ENCODE peak calls at places on chromosomes 3 and 15, in six cellular contexts. S, J, L, G, T and M are unnamed samples.

GRCh38 chr15:51398676-51399075 is 57.2 kb downstream of the GLDN start:
- DNase-seq in T (no peak), J (no peak), G (no peak), S (no peak), L (no peak), M (no peak)

GRCh38 chr3:162217603-162218002 is 721.0 kb downstream of the OTOL1 start:
- DNase-seq in J (no peak), S (no peak), L (no peak), T (peak; percentile 15), G (no peak), M (no peak)

GRCh38 chr3:190644766-190645165 is 130.9 kb downstream of the IL1RAP start:
- DNase-seq in G (no peak), S (no peak), L (no peak), J (no peak), T (peak; percentile 9), M (no peak)

GRCh38 chr15:79432345-79433311 is 492 bp downstream of the MINAR1 start:
- DNase-seq in S (peak; percentile 17), J (no peak), G (peak; percentile 24), L (no peak), T (no peak), M (no peak)

GRCh38 chr15:92383528-92384326 is 10.0 kb upstream of the ST8SIA2 start:
- DNase-seq in S (peak; percentile 51), J (no peak), T (peak; percentile 35), G (no peak), L (no peak), M (no peak)

GRCh38 chr15:70376031-70376928 is 278.6 kb upstream of the TLE3 start:
- DNase-seq in T (no peak), L (no peak), J (no peak), S (no peak), G (no peak), M (no peak)

GRCh38 chr3:41277790-41278465 is 78.6 kb downstream of the CTNNB1 start:
- DNase-seq in T (no peak), L (no peak), S (no peak), G (no peak), J (no peak), M (no peak)

GRCh38 chr3:44915702-44916438 is 41.5 kb downstream of the TGM4 start:
- DNase-seq in L (no peak), T (no peak), G (no peak), J (no peak), S (no peak), M (no peak)

GRCh38 chr15:64348455-64348854 is 7.5 kb downstream of the CSNK1G1 start:
- DNase-seq in J (no peak), S (no peak), L (no peak), T (no peak), G (no peak), M (no peak)

GRCh38 chr3:150114873-150115570 is 144.3 kb upstream of the PFN2 start:
- DNase-seq in J (no peak), L (no peak), G (no peak), S (no peak), T (peak; percentile 30), M (no peak)

GRCh38 chr3:149514471-149514870 is 40.0 kb downstream of the TM4SF4 start:
- DNase-seq in T (no peak), S (no peak), L (no peak), G (no peak), J (no peak), M (no peak)

DNA sequence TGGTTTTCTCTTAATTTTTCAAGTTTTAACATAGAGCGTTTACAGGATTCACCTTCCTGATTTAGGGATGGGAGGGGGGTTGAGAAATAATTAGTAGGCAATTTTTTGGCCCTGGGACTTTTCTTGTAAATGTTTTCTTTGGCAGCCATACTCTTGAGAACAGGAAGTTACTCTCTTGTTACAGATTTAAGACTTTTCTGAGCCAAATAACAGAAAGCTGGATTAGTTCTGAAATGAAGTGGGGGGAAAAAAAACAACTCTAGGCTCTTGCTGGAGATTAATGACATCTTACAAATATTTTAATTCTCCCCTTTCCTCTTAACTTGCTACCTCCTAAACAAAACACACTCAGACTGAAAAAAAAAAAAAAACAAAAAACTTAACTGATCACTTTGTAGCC is 13.8 kb upstream of the POLR2M start:
- DNase-seq in T (no peak), L (no peak), J (no peak), S (no peak), G (no peak), M (no peak)
- H3K27ac ChIP-seq in T (no peak overlapping the region), L (no peak overlapping the region), J (no peak overlapping the region), S (no peak overlapping the region), G (no peak overlapping the region), M (no peak overlapping the region)

GRCh38 chr3:29385056-29385455 is 104.2 kb downstream of the RBMS3 start:
- DNase-seq in S (no peak), L (no peak), T (no peak), J (no peak), G (no peak), M (no peak)
- H3K27ac ChIP-seq in S (no peak overlapping the region), L (no peak overlapping the region), T (no peak overlapping the region), J (no peak overlapping the region), G (no peak overlapping the region), M (no peak overlapping the region)

GRCh38 chr15:77532846-77533245 is 99.9 kb downstream of the LINGO1 start:
- DNase-seq in J (no peak), T (no peak), L (no peak), G (peak; percentile 39), S (no peak), M (no peak)
- H3K27ac ChIP-seq in J (no peak overlapping the region), T (no peak overlapping the region), L (no peak overlapping the region), G (no peak overlapping the region), S (no peak overlapping the region), M (peak overlapping the region; percentile 21)

DNA sequence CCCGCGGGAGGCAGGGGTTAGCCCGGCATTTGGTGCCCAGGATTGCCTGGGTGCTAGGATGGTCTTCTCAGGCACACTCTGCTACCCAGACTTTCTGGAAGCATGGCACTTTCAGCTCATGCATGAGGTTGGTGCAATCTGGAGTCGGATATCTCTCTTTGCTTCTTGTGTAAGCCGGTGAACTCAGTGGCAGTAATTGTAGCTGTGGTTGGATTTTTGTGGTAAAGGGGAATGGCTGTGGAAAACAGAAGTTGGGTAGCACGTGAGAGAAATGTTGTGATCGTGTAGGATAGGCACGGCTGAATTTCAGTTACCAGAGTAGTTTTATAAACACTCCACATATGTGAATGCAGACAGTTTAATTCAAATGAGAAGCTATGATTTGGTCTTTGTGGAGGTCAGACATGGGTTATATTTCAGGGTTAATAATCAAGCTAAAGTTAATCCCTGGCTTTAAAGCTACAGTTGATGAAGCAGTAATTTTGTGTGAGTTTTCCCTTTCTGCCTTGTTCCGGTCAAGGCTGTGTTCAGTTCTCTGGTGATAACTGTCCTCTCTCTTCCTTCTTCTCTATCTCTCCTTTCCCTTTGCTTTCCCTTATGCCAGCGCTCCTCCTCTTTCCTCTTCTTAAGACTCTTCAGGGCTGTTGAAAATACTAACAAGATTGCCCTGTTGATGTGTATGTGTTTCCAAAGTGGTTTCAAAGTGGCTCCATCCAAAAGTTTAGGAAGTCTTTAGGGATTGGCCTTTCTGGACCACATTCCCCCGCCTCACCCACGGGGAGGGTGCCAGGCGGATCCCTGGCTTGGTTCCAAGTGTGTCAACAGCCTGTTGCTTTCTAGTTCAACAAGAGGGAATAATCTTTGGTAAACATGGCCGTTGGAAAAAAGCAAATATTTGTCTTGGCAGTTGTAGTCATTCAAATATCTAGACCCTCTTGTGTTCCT is 404.6 kb upstream of the C2CD4B start:
- DNase-seq in G (peak; percentile 81), S (peak; percentile 85), J (no peak), T (peak; percentile 92), L (no peak), M (no peak)
- H3K27ac ChIP-seq in G (no peak overlapping the region), S (no peak overlapping the region), J (no peak overlapping the region), T (no peak overlapping the region), L (no peak overlapping the region), M (no peak overlapping the region)

GRCh38 chr15:42193383-42193782 is 14.7 kb downstream of the VPS39 start:
- DNase-seq in J (no peak), L (no peak), T (no peak), G (no peak), S (no peak), M (no peak)

GRCh38 chr15:42190370-42190769 is 17.7 kb downstream of the VPS39 start:
- DNase-seq in S (no peak), T (no peak), J (no peak), L (no peak), G (no peak), M (no peak)

GRCh38 chr15:42194502-42194901 is 13.6 kb downstream of the VPS39 start:
- DNase-seq in J (no peak), T (peak; percentile 74), S (peak; percentile 53), G (peak; percentile 13), L (no peak), M (no peak)

DNA sequence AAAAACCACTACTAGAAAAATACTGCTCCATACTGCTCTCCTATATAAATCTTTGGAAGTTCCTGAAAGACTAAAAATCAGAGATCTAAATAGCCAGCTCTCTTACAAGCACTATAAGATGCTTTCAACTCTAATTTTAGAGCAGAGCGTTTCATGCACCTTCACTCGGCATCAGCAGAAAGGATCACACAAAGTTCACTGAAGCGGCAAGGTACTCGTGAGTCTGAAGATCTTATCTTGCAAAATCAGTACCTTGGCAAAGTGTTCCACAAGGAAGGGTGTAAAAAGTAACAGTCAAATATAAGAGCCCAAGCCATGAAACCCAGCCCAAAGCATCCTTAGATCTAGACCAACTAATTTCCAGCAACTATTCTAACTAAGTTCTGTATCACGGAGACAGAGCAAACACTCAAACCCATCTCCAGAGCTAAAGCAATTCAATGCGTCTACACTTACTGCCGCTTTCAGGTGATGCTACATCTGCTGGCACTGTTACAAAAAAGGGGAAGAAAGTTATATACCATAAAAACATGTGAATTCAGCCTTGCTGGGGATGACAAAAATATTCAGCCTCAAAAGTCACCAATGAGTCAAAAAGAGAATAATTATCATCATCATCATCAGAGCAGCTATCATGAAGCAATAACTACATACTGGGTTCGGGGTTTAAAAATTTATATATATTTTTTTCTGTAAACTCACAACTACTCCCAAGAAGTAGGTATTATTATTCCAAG is 16.3 kb downstream of the VPS39 start:
- DNase-seq in S (no peak), J (no peak), T (no peak), L (peak; percentile 50), G (no peak), M (no peak)
- H3K27ac ChIP-seq in S (no peak overlapping the region), J (no peak overlapping the region), T (no peak overlapping the region), L (peak overlapping the region; percentile 38), G (no peak overlapping the region), M (no peak overlapping the region)

DNA sequence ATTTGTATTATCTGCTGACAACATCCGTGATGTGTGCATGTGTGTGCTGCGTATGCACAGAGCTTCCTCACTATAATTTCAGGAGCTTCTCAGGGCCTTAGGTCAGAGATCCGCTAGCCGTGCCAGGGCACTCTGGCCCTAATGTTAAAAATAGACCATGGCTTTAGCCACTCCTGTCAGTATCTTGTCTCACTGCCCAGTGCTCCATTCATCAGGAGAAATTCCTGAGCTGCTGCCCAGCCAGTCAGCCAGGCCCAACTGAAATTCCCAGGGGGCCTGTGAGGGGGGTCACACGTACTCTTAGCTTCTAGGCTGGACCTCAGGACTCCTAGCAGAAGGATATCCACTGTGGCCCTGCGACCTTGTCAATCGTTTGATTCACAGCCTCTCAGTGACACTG is 70.0 kb upstream of the ABHD2 start:
- DNase-seq in G (peak; percentile 32), T (no peak), L (no peak), J (no peak), S (no peak), M (no peak)
- H3K27ac ChIP-seq in G (no peak overlapping the region), T (no peak overlapping the region), L (no peak overlapping the region), J (no peak overlapping the region), S (peak overlapping the region; percentile 79), M (peak overlapping the region; percentile 32)

GRCh38 chr3:6508410-6508759 is 352.5 kb upstream of the GRM7 start:
- DNase-seq in G (no peak), L (no peak), T (no peak), J (no peak), S (no peak), M (no peak)
- H3K27ac ChIP-seq in G (no peak overlapping the region), L (no peak overlapping the region), T (no peak overlapping the region), J (no peak overlapping the region), S (no peak overlapping the region), M (no peak overlapping the region)